ENCODE peak calls at places on chromosomes 12 and 14, in seven cellular contexts. One of them, this sample, is unnamed.

GRCh38 chr12:56032006-56032405 is 9.7 kb upstream of the RPS26 start:
- DNase-seq in GM19239: no peak
- DNase-seq in aorta: no peak
- DNase-seq in left lung: no peak
- DNase-seq in uterus: no peak
- DNase-seq in Right ventricle myocardium inferior: no peak
- DNase-seq in HS-5: no peak
- DNase-seq in this sample: no peak

GRCh38 chr14:100446572-100446971 is 123.4 kb downstream of the SLC25A47 start:
- DNase-seq in HS-5: no peak
- DNase-seq in Right ventricle myocardium inferior: no peak
- DNase-seq in left lung: no peak
- DNase-seq in uterus: no peak
- DNase-seq in aorta: no peak
- DNase-seq in GM19239: no peak
- DNase-seq in this sample: no peak

GRCh38 chr12:34218193-34219045 is 196.1 kb downstream of the ALG10 start:
- DNase-seq in uterus: peak; percentile 61
- DNase-seq in left lung: peak; percentile 47
- DNase-seq in GM19239: peak; percentile 46
- DNase-seq in HS-5: peak; percentile 25
- DNase-seq in aorta: peak; percentile 81
- DNase-seq in Right ventricle myocardium inferior: no peak
- DNase-seq in this sample: peak; percentile 10

GRCh38 chr12:54549774-54550451 is 512 bp downstream of the PDE1B start:
- DNase-seq in uterus: no peak
- DNase-seq in Right ventricle myocardium inferior: no peak
- DNase-seq in left lung: no peak
- DNase-seq in GM19239: no peak
- DNase-seq in HS-5: peak; percentile 8
- DNase-seq in aorta: peak; percentile 75
- DNase-seq in this sample: no peak

GRCh38 chr14:79534703-79535353 is 676.5 kb downstream of the DIO2 start:
- DNase-seq in left lung: no peak
- DNase-seq in GM19239: no peak
- DNase-seq in HS-5: no peak
- DNase-seq in Right ventricle myocardium inferior: no peak
- DNase-seq in aorta: no peak
- DNase-seq in uterus: no peak
- DNase-seq in this sample: no peak

GRCh38 chr12:87157791-87158190 is 871.4 kb downstream of the C12orf50 start:
- DNase-seq in HS-5: peak; percentile 95
- DNase-seq in uterus: no peak
- DNase-seq in Right ventricle myocardium inferior: no peak
- DNase-seq in aorta: peak; percentile 63
- DNase-seq in left lung: no peak
- DNase-seq in GM19239: no peak
- DNase-seq in this sample: peak; percentile 94

GRCh38 chr14:36256131-36256801 is 64.2 kb downstream of the MBIP start:
- DNase-seq in Right ventricle myocardium inferior: no peak
- DNase-seq in uterus: no peak
- DNase-seq in left lung: peak; percentile 59
- DNase-seq in GM19239: no peak
- DNase-seq in aorta: no peak
- DNase-seq in HS-5: no peak
- DNase-seq in this sample: no peak

GRCh38 chr14:21833836-21834235 is 160.2 kb upstream of the OR4E1 start:
- DNase-seq in uterus: no peak
- DNase-seq in HS-5: no peak
- DNase-seq in Right ventricle myocardium inferior: no peak
- DNase-seq in GM19239: no peak
- DNase-seq in aorta: no peak
- DNase-seq in left lung: no peak
- DNase-seq in this sample: no peak

This sample was measured in non-pigmented ciliary epithelial cell.